ENCODE peak calls at places on chromosomes 2 and 18, in four cellular contexts. R is neural progenitor cell, F is H1, C is endothelial cell of umbilical vein. X is an unnamed sample.

GRCh38 chr2:74564222-74564621 is 9.7 kb downstream of the DOK1 start:
- DNase-seq in F (no peak), C (no peak), R (no peak), X (peak; percentile 89)

GRCh38 chr2:203623104-203623503 is 83.3 kb upstream of the CD28 start:
- DNase-seq in R (peak; percentile 17), F (no peak), C (no peak), X (no peak)

GRCh38 chr18:58928401-58928800 is 63.7 kb downstream of the ZNF532 start:
- DNase-seq in R (no peak), F (no peak), C (no peak), X (no peak)

GRCh38 chr18:47260924-47261701 is 9.7 kb upstream of the SKOR2 start:
- DNase-seq in C (no peak), R (peak; percentile 54), F (peak; percentile 88), X (no peak)

GRCh38 chr2:30368258-30368657 is 78.8 kb upstream of the LCLAT1 start:
- DNase-seq in C (no peak), F (no peak), R (no peak), X (no peak)

GRCh38 chr18:75183973-75184372 is 25.0 kb downstream of the PTGR3 start:
- DNase-seq in R (no peak), C (no peak), F (no peak), X (no peak)

GRCh38 chr2:161710131-161710915 is 86.1 kb downstream of the SLC4A10 start:
- DNase-seq in C (no peak), F (no peak), R (no peak), X (no peak)

GRCh38 chr2:234771985-234772774 is 179.6 kb upstream of the SH3BP4 start:
- DNase-seq in F (no peak), R (no peak), C (no peak), X (no peak)

GRCh38 chr2:227865281-227865680 is 6.2 kb upstream of the DAW1 start:
- DNase-seq in F (no peak), C (no peak), R (no peak), X (no peak)

GRCh38 chr2:227867386-227867785 is 4.0 kb upstream of the DAW1 start:
- DNase-seq in C (no peak), F (no peak), R (no peak), X (no peak)

GRCh38 chr2:227872676-227873075 is 1.2 kb downstream of the DAW1 start:
- DNase-seq in C (no peak), F (no peak), R (no peak), X (no peak)

GRCh38 chr2:227871375-227871788 is at the start of gene DAW1:
- DNase-seq in C (peak; percentile 78), F (peak; percentile 90), R (no peak), X (no peak)

DNA sequence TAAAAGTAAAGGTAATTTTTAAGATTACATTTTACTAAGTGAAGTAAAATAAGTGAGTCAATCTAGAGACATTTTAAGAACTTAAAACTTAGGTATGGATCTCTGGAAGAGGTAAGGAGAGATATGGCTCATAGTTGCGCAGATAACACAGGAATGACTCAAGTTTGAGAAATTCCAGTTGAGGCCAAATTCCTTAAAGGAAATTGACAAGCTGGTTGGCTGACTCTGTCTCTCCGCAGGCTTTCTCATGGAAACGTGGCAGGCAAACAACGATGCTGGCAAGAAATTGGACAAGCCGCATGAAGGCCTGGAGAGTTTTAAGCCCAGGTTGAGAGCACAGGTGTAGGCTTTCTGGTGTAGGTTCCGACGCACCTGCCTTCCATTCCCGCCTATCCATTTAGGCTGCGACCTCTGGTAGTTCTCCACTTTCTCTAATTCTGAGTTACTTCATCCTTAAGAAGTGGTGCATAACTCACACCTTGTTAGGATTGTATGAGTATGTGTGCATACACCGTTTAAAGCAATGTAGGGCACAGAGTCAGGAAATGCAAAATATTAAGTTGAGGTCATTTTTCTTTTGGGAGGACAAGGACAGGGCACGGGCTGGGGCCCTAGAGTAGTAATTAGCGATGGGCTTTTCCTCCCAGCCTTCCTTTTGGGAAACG is 589 bp upstream of the DAW1 start:
- DNase-seq in R (no peak), C (peak; percentile 79), F (no peak), X (peak; percentile 77)
- H3K9ac ChIP-seq in R (no peak overlapping the region), C (peak overlapping the region; percentile 87), F (no peak overlapping the region), X (peak overlapping the region; percentile 48)

GRCh38 chr18:27136208-27136535 is 48.9 kb downstream of the CHST9 start:
- DNase-seq in C (no peak), F (no peak), R (no peak), X (peak; percentile 33)

GRCh38 chr18:27143580-27144287 is 41.4 kb downstream of the CHST9 start:
- DNase-seq in R (no peak), C (no peak), F (no peak), X (no peak)

GRCh38 chr18:27142891-27143290 is 42.2 kb downstream of the CHST9 start:
- DNase-seq in F (no peak), R (no peak), C (no peak), X (no peak)

GRCh38 chr18:27144672-27145071 is 40.4 kb downstream of the CHST9 start:
- DNase-seq in C (no peak), F (no peak), R (no peak), X (no peak)

GRCh38 chr18:27141876-27142275 is 43.2 kb downstream of the CHST9 start:
- DNase-seq in F (no peak), C (no peak), R (no peak), X (no peak)
- H3K4me3 ChIP-seq in F (no peak overlapping the region), C (no peak overlapping the region), R (no peak overlapping the region), X (no peak overlapping the region)

DNA sequence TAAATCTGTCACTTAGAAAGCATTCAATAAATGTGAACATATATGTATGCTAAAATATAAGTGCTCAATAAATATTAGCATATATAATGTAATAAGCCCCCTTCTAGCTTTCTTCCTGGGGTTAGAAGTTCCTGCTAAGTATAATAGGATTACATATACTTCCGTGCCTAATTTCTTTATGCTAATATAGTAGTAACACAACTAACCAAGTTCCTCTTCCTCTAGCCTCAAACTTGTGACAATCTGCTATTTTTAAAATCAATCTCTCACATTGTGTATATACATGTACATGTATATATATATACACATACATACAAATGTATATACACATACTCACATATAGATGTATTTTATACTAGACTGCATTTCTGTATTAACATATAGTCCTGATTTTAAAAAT is 32.2 kb downstream of the TLK1 start:
- DNase-seq in R (no peak), C (no peak), F (no peak), X (no peak)
- H3K79me2 ChIP-seq in R (peaks cover 100% of the 10 kb centered on the region), C (peaks cover 91% of the 10 kb centered on the region), F (peaks cover 9% of the 10 kb centered on the region), X (peaks cover 94% of the 10 kb centered on the region)

GRCh38 chr18:41936471-41937134 is 18.4 kb upstream of the PIK3C3 start:
- DNase-seq in F (no peak), R (no peak), C (no peak), X (no peak)
- H3K9ac ChIP-seq in F (no peak overlapping the region), R (no peak overlapping the region), C (no peak overlapping the region), X (no peak overlapping the region)

GRCh38 chr2:7915302-7916200 is 766.3 kb upstream of the ID2 start:
- DNase-seq in R (no peak), F (no peak), C (no peak), X (no peak)
- H3K4me3 ChIP-seq in R (no peak overlapping the region), F (no peak overlapping the region), C (no peak overlapping the region), X (no peak overlapping the region)

X was measured in keratinocyte.